ENCODE peak calls at places on chromosomes 2 and 18, in six cellular contexts. M is K562, X is endothelial cell of umbilical vein, Y is stomach, J is HL-60, C is transverse colon. V is an unnamed sample.

GRCh38 chr2:238908960-238909951 is 61.4 kb downstream of the TWIST2 start:
- DNase-seq in C (no peak), J (no peak), Y (no peak), M (no peak), X (peak; percentile 10), V (no peak)

GRCh38 chr2:96091711-96092579 is 24.4 kb downstream of the ADRA2B start:
- DNase-seq in M (no peak), Y (peak; percentile 24), X (no peak), J (no peak), C (peak; percentile 32), V (peak; percentile 31)

GRCh38 chr18:31977270-31977872 is 34.4 kb upstream of the TRAPPC8 start:
- DNase-seq in J (peak; percentile 31), Y (no peak), X (peak; percentile 48), M (peak; percentile 76), C (peak; percentile 18), V (no peak)

GRCh38 chr18:56199580-56200320 is 438.6 kb downstream of the TXNL1 start:
- DNase-seq in J (no peak), Y (no peak), C (no peak), M (no peak), X (peak; percentile 97), V (no peak)

GRCh38 chr2:67237288-67237687 is 159.8 kb upstream of the ETAA1 start:
- DNase-seq in J (no peak), M (no peak), Y (no peak), C (no peak), X (no peak), V (no peak)

GRCh38 chr2:76867854-76868253 is 654.3 kb downstream of the LRRTM4 start:
- DNase-seq in M (no peak), X (peak; percentile 87), Y (no peak), C (no peak), J (no peak), V (no peak)

GRCh38 chr2:8517850-8518480 is 163.9 kb upstream of the ID2 start:
- DNase-seq in M (no peak), C (no peak), X (no peak), J (no peak), Y (no peak), V (no peak)

GRCh38 chr2:180733330-180733729 is 247.1 kb upstream of the UBE2E3 start:
- DNase-seq in Y (no peak), X (no peak), M (no peak), J (no peak), C (no peak), V (no peak)

GRCh38 chr2:70510213-70510820 is 43.3 kb downstream of the TGFA start:
- DNase-seq in J (no peak), Y (no peak), M (no peak), C (no peak), X (no peak), V (no peak)

GRCh38 chr2:152449578-152449977 is 114.6 kb downstream of the FMNL2 start:
- DNase-seq in C (no peak), Y (no peak), X (no peak), J (no peak), M (no peak), V (no peak)

GRCh38 chr18:14925281-14925709 is 177.3 kb downstream of the ANKRD30B start:
- DNase-seq in X (no peak), Y (no peak), C (no peak), M (no peak), J (no peak), V (no peak)

GRCh38 chr2:238285653-238286082 is 2.7 kb downstream of the PER2 start:
- DNase-seq in X (no peak), C (peak; percentile 89), M (no peak), J (no peak), Y (peak; percentile 91), V (peak; percentile 94)

GRCh38 chr2:192469612-192470011 is 274.9 kb upstream of the TMEFF2 start:
- DNase-seq in J (no peak), C (no peak), X (no peak), M (no peak), Y (no peak), V (no peak)

GRCh38 chr2:203869610-203870042 is 2.1 kb downstream of the CTLA4 start:
- DNase-seq in Y (no peak), J (no peak), X (no peak), M (no peak), C (no peak), V (no peak)

GRCh38 chr2:224366269-224366668 is 35.6 kb downstream of the FAM124B start:
- DNase-seq in X (no peak), M (no peak), C (no peak), J (no peak), Y (no peak), V (no peak)

GRCh38 chr2:201886504-201886903 is 80.2 kb downstream of the CDK15 start:
- DNase-seq in X (no peak), J (no peak), Y (no peak), C (no peak), M (no peak), V (no peak)

GRCh38 chr2:138182913-138183312 is 218.6 kb downstream of the HNMT start:
- DNase-seq in J (no peak), X (no peak), M (no peak), Y (no peak), C (no peak), V (no peak)

GRCh38 chr2:119826370-119826961 is 66.7 kb downstream of the PTPN4 start:
- DNase-seq in M (peak; percentile 58), X (peak; percentile 49), C (peak; percentile 19), J (no peak), Y (no peak), V (no peak)

GRCh38 chr2:210955591-210955990 is 399.2 kb downstream of the CPS1 start:
- DNase-seq in Y (no peak), X (peak; percentile 72), J (no peak), M (no peak), C (no peak), V (no peak)

GRCh38 chr2:68157002-68157401 is 686 bp upstream of the PNO1 start:
- DNase-seq in M (peak; percentile 25), J (peak; percentile 25), Y (peak; percentile 26), C (no peak), X (no peak), V (no peak)

GRCh38 chr2:118197011-118197695 is 108.9 kb downstream of the INSIG2 start:
- DNase-seq in C (no peak), J (no peak), Y (no peak), M (peak; percentile 27), X (peak; percentile 24), V (no peak)

GRCh38 chr2:128602038-128602698 is 283.5 kb upstream of the HS6ST1 start:
- DNase-seq in C (no peak), Y (no peak), J (no peak), M (no peak), X (no peak), V (no peak)

GRCh38 chr18:10965104-10965503 is 184.3 kb downstream of the PIEZO2 start:
- DNase-seq in C (no peak), X (no peak), Y (no peak), J (no peak), M (no peak), V (no peak)

GRCh38 chr2:53820038-53820437 is 33.2 kb downstream of the ERLEC1 start:
- DNase-seq in X (no peak), M (no peak), J (no peak), C (no peak), Y (no peak), V (no peak)

GRCh38 chr18:34511435-34511834 is 198.7 kb upstream of the DTNA start:
- DNase-seq in X (no peak), C (no peak), M (no peak), J (no peak), Y (no peak), V (no peak)

GRCh38 chr2:238339814-238340213 is 19.5 kb downstream of the TRAF3IP1 start:
- DNase-seq in C (peak; percentile 26), X (no peak), M (no peak), J (no peak), Y (no peak), V (no peak)

GRCh38 chr2:41657231-41657630 is 390.6 kb upstream of the PKDCC start:
- DNase-seq in X (no peak), J (no peak), M (no peak), C (no peak), Y (no peak), V (no peak)

GRCh38 chr2:240232264-240232915 is 91.9 kb upstream of the OTOS start:
- DNase-seq in C (peak; percentile 7), X (no peak), Y (no peak), J (no peak), M (no peak), V (no peak)

DNA sequence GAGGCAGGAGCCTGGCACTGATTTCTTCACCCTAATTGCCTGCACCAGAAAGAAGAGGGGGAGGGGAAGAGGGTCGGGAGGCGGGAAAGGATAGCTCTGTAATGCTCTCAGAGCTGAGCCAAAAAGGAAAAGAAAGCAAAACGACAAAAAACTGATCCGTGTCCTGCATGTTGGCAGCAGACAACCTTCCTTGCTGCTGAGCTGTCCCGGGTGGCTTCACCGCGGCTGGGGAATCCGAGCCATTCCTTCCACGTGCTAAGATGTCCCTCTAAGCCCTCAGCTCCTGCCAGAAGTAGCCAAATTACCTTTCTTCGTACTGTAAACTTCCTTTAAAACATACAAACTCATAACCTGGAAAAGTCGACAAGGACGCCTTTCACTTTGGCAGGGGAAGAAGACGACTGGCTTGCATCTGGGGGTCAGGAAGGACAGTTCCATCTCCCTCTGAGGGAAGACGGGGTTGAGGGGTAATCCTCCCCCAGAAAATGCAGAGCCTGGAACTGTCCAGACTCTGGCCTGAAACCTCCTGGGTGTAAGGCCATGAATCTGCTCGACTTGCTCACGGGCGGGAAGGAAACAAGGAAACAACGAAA is 7.6 kb downstream of the OTX1 start:
- DNase-seq in C (peak; percentile 9), J (no peak), X (peak; percentile 64), Y (no peak), M (no peak), V (no peak)
- H3K4me3 ChIP-seq in C (no peak overlapping the region), J (no peak overlapping the region), X (no peak overlapping the region), Y (peak overlapping the region; percentile 28), M (no peak overlapping the region), V (no peak overlapping the region)

GRCh38 chr2:22520337-22521288 is 864.4 kb upstream of the KLHL29 start:
- DNase-seq in Y (no peak), J (no peak), C (no peak), X (no peak), M (no peak), V (no peak)
- TF ChIP-seq POLR2AphosphoS5 in Y (no peak), J (no peak), C (no peak), X (no peak), M (no peak), V (no peak)

GRCh38 chr2:231037202-231037730 is at the start of gene C2orf72:
- DNase-seq in M (no peak), X (no peak), C (no peak), J (no peak), Y (no peak), V (no peak)

GRCh38 chr2:231036578-231037106 is 681 bp upstream of the C2orf72 start:
- DNase-seq in J (no peak), M (no peak), C (no peak), Y (no peak), X (no peak), V (no peak)

GRCh38 chr2:231039294-231039664 is 2.0 kb downstream of the C2orf72 start:
- DNase-seq in M (no peak), X (no peak), C (no peak), J (no peak), Y (no peak), V (no peak)

GRCh38 chr2:231038483-231039293 is 1.4 kb downstream of the C2orf72 start:
- DNase-seq in Y (no peak), C (no peak), J (no peak), X (no peak), M (no peak), V (no peak)

GRCh38 chr2:231037731-231038482 is 584 bp downstream of the C2orf72 start:
- DNase-seq in Y (peak; percentile 67), M (no peak), J (no peak), C (peak; percentile 44), X (no peak), V (no peak)
- H3K4me3 ChIP-seq in Y (peak overlapping the region; percentile 55), M (no peak overlapping the region), J (peak overlapping the region; percentile 0), C (peak overlapping the region; percentile 55), X (no peak overlapping the region), V (no peak overlapping the region)

GRCh38 chr2:21655136-21655535 is 531.4 kb downstream of the TDRD15 start:
- DNase-seq in C (no peak), M (no peak), X (no peak), J (no peak), Y (no peak), V (no peak)
- TF ChIP-seq POLR2AphosphoS5 in C (no peak), M (no peak), X (no peak), J (no peak), Y (no peak), V (no peak)

V was measured in breast epithelium.